ENCODE peak calls at places on chromosomes 3 and 15, in ten cellular contexts. V is psoas muscle; N is ascending aorta; W is breast epithelium; Y is OCI-M1; O is omental fat pad; H is stimulated activated CD4-positive, alpha-beta T cell treated with anti-CD3 and anti-CD28 coated beads, TNF-alpha, amount 100 ng/mL, for 24 hours; F is cardiac fibroblast; Q is activated CD4-positive, alpha-beta T cell treated with anti-CD3 and anti-CD28 coated beads for 48 hours; S is EH. A is an unnamed sample.

GRCh38 chr15:82714026-82714425 is 4.4 kb upstream of the AP3B2 start:
- DNase-seq in O (no peak), F (no peak), S (no peak), Q (no peak), W (no peak), Y (no peak), N (no peak), V (no peak), H (no peak), A (no peak)

GRCh38 chr15:79682285-79682684 is 214.5 kb downstream of the MTHFS start:
- DNase-seq in H (no peak), Q (no peak), N (no peak), V (peak), F (peak), O (no peak), S (peak), W (no peak), Y (no peak), A (no peak)

GRCh38 chr3:118526758-118527526 is 507.7 kb downstream of the IGSF11 start:
- DNase-seq in H (no peak), S (no peak), Q (no peak), W (no peak), V (no peak), O (no peak), N (no peak), F (no peak), Y (no peak), A (no peak)

GRCh38 chr15:56491110-56491722 is 26.3 kb upstream of the MNS1 start:
- DNase-seq in Q (peak), F (peak), W (no peak), O (no peak), S (peak), H (peak), N (no peak), Y (peak), V (peak), A (peak)

GRCh38 chr3:197507541-197507940 is 48.2 kb downstream of the BDH1 start:
- DNase-seq in H (no peak), V (no peak), O (no peak), W (no peak), Y (no peak), Q (no peak), N (no peak), S (no peak), F (no peak), A (no peak)

GRCh38 chr15:35669457-35670045 is 123.6 kb upstream of the DPH6 start:
- DNase-seq in F (peak), Y (no peak), H (no peak), O (no peak), V (no peak), N (no peak), S (no peak), W (no peak), Q (no peak), A (no peak)

GRCh38 chr15:48331796-48332641 is 790 bp downstream of the DUT start:
- DNase-seq in N (peak), W (peak), Q (peak), O (peak), H (peak), S (no peak), V (peak), Y (peak), F (no peak), A (peak)

GRCh38 chr3:123527046-123527445 is 57.8 kb downstream of the HACD2 start:
- DNase-seq in S (no peak), N (no peak), H (no peak), Q (no peak), V (no peak), O (no peak), W (no peak), F (no peak), Y (no peak), A (no peak)

GRCh38 chr15:65409284-65409631 is 13.5 kb downstream of the IGDCC4 start:
- DNase-seq in Q (no peak), W (no peak), N (no peak), Y (peak), S (peak), F (peak), O (no peak), V (no peak), H (no peak), A (no peak)

GRCh38 chr15:45869034-45869668 is 234.3 kb downstream of the SQOR start:
- DNase-seq in W (no peak), Q (no peak), H (no peak), S (no peak), V (no peak), O (no peak), Y (peak), F (no peak), N (no peak), A (no peak)

GRCh38 chr15:66744610-66745279 is 42.7 kb downstream of the SMAD6 start:
- DNase-seq in N (no peak), O (no peak), Y (no peak), Q (no peak), V (no peak), F (no peak), S (peak), W (no peak), H (no peak), A (no peak)

GRCh38 chr3:191356586-191357439 is 26.5 kb upstream of the UTS2B start:
- DNase-seq in V (peak), O (no peak), H (no peak), W (no peak), N (no peak), S (peak), F (peak), Q (no peak), Y (no peak), A (no peak)

GRCh38 chr15:48520376-48521155 is 124.9 kb downstream of the FBN1 start:
- DNase-seq in H (no peak), Y (no peak), W (no peak), S (no peak), O (no peak), Q (no peak), N (no peak), V (no peak), F (no peak), A (no peak)

GRCh38 chr3:191499307-191500125 is 38.6 kb downstream of the PYDC2 start:
- DNase-seq in W (peak), O (no peak), F (peak), N (no peak), Q (no peak), H (no peak), S (peak), V (peak), Y (no peak), A (no peak)

A was measured in DMS 273 treated with DMSO at 0.1 percent for 48 hours.